ENCODE peak calls at places on chromosomes 2 and 18, in eight cellular contexts. B, V, U, J, F, R, C and L are unnamed samples.

GRCh38 chr2:200317975-200318374 is 11.5 kb downstream of the SPATS2L start:
- DNase-seq in B (no peak), V (no peak), U (no peak), J (no peak), F (no peak), R (no peak), C (no peak), L (no peak)

GRCh38 chr18:48928787-48929186 is 22.0 kb downstream of the SMAD7 start:
- DNase-seq in B (no peak), V (no peak), U (no peak), J (peak), F (peak), R (peak), C (peak), L (no peak)

GRCh38 chr2:65420712-65421431 is 11.5 kb downstream of the SPRED2 start:
- DNase-seq in B (no peak), V (no peak), U (peak), J (no peak), F (no peak), R (no peak), C (no peak), L (no peak)

GRCh38 chr18:58213445-58213844 is 169.4 kb downstream of the NEDD4L start:
- DNase-seq in B (peak), V (no peak), U (peak), J (no peak), F (no peak), R (no peak), C (no peak), L (no peak)

GRCh38 chr18:79940126-79940813 is 11.2 kb downstream of the SLC66A2 start:
- DNase-seq in B (no peak), V (no peak), U (no peak), J (no peak), F (no peak), R (no peak), C (no peak), L (no peak)

GRCh38 chr2:216012133-216012829 is 1.1 kb downstream of the MREG start:
- DNase-seq in B (no peak), V (no peak), U (no peak), J (no peak), F (no peak), R (no peak), C (no peak), L (no peak)

GRCh38 chr2:122368576-122369243 is 613.3 kb downstream of the TSN start:
- DNase-seq in B (no peak), V (no peak), U (no peak), J (no peak), F (no peak), R (no peak), C (no peak), L (no peak)

GRCh38 chr2:29017716-29018275 is 36.7 kb downstream of the TOGARAM2 start:
- DNase-seq in B (no peak), V (no peak), U (no peak), J (no peak), F (no peak), R (no peak), C (no peak), L (no peak)

GRCh38 chr2:119531292-119531691 is 7.0 kb upstream of the SCTR start:
- DNase-seq in B (no peak), V (no peak), U (no peak), J (no peak), F (no peak), R (no peak), C (no peak), L (no peak)

GRCh38 chr2:215271466-215271865 is 40.4 kb upstream of the ATIC start:
- DNase-seq in B (no peak), V (no peak), U (no peak), J (no peak), F (no peak), R (no peak), C (no peak), L (no peak)

GRCh38 chr2:30288576-30288975 is 57.2 kb downstream of the LBH start:
- DNase-seq in B (no peak), V (no peak), U (no peak), J (no peak), F (no peak), R (no peak), C (no peak), L (no peak)